ENCODE peak calls at places on chromosomes 5 and 9, in four cellular contexts. T, K, H and M are unnamed samples.

GRCh38 chr9:108551030-108551964 is 304.5 kb downstream of the ACTL7B start:
- DNase-seq in H (peak; percentile 78), K (no peak), T (no peak), M (no peak)

GRCh38 chr5:135323701-135324132 is 75.3 kb downstream of the MACROH2A1 start:
- DNase-seq in T (peak; percentile 41), H (no peak), K (peak; percentile 31), M (no peak)

GRCh38 chr5:54860321-54860720 is 125.1 kb downstream of the ESM1 start:
- DNase-seq in H (peak; percentile 69), K (no peak), T (no peak), M (no peak)

GRCh38 chr5:142259758-142260157 is 65.1 kb downstream of the SPRY4 start:
- DNase-seq in K (no peak), H (no peak), T (no peak), M (no peak)

GRCh38 chr9:10479172-10479571 is 133.6 kb downstream of the PTPRD start:
- DNase-seq in K (no peak), H (no peak), T (no peak), M (no peak)

GRCh38 chr9:129174724-129175514 is 3.1 kb downstream of the IER5L start:
- DNase-seq in T (peak; percentile 95), H (peak; percentile 97), K (peak; percentile 95), M (peak; percentile 85)

GRCh38 chr9:34971146-34971811 is 13.2 kb downstream of the PHF24 start:
- DNase-seq in T (no peak), K (no peak), H (no peak), M (no peak)

GRCh38 chr9:127838375-127839078 is 15.9 kb downstream of the ENG start:
- DNase-seq in H (peak; percentile 94), K (peak; percentile 90), T (peak; percentile 97), M (peak; percentile 41)

GRCh38 chr9:107334103-107334776 is 51.2 kb downstream of the RAD23B start:
- DNase-seq in T (no peak), H (no peak), K (no peak), M (no peak)

GRCh38 chr5:41115281-41115680 is 44.1 kb upstream of the MROH2B start:
- DNase-seq in K (no peak), H (peak; percentile 81), T (no peak), M (no peak)

GRCh38 chr5:54160329-54160728 is 150.0 kb downstream of the ARL15 start:
- DNase-seq in H (no peak), T (no peak), K (no peak), M (no peak)

GRCh38 chr9:15403155-15403554 is 19.5 kb upstream of the SNAPC3 start:
- DNase-seq in H (no peak), T (no peak), K (no peak), M (no peak)

GRCh38 chr9:114016101-114016500 is 62.0 kb downstream of the AMBP start:
- DNase-seq in T (peak; percentile 58), H (no peak), K (peak; percentile 29), M (no peak)

GRCh38 chr9:129836342-129837007 is 1.2 kb downstream of the USP20 start:
- DNase-seq in K (no peak), H (no peak), T (no peak), M (peak; percentile 49)

GRCh38 chr5:88823201-88823600 is 59.8 kb downstream of the MEF2C start:
- DNase-seq in T (no peak), K (no peak), H (no peak), M (no peak)

GRCh38 chr5:88826959-88827585 is 55.9 kb downstream of the MEF2C start:
- DNase-seq in T (no peak), K (no peak), H (peak; percentile 85), M (peak; percentile 45)

GRCh38 chr5:88825782-88826110 is 57.2 kb downstream of the MEF2C start:
- DNase-seq in H (no peak), K (no peak), T (no peak), M (no peak)

GRCh38 chr5:88824141-88824540 is 58.8 kb downstream of the MEF2C start:
- DNase-seq in T (no peak), H (no peak), K (no peak), M (no peak)

DNA sequence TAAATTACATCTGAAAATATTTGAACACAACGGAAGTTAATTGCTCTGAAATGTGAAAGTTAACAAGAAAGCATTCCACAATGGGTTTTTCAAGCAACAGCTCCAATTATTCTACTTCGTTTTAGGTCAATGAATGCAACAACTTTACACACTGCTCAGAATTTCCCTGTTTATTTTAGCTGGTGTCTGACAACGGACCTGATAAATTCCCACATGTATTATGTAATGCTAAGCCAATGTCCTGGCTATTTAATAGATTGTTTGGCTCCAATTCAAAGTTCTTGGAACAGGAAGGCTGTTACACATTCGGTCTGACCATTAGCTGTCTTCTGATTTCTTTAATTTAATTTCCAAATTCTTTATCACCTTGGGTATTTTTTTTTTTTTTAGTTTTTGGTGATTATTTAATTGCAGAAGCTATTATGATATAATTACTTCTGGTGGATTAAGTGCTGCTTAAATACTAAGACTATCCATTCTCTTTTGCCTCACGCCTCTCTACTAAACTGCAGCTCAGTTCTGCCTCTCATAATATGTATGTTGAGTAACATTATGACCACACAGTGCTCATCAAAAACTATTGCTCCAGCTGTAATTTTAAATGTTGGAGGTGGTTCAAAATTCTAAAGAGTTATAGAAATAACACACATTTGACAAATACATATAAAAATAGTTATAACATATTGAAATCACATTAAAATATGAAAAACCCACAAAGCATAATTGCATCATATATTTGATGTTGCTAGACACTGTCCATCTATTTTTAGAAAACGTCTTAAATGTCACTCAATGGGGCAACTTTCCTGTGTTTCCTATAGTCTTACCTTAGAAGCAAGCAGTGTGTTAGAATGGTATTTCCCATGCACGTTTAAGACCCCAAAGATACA is 57.8 kb downstream of the MEF2C start:
- DNase-seq in H (peak; percentile 82), K (no peak), T (no peak), M (no peak)
- H3K4me1 ChIP-seq in H (peaks cover 40% of the 10 kb centered on the region), K (peaks cover 12% of the 10 kb centered on the region), T (peaks cover 3% of the 10 kb centered on the region), M (no peaks in the 10 kb centered on the region)

GRCh38 chr9:96075757-96076156 is 200.3 kb downstream of the ERCC6L2 start:
- DNase-seq in H (no peak), K (no peak), T (no peak), M (no peak)

GRCh38 chr9:96071245-96072124 is 196.0 kb downstream of the ERCC6L2 start:
- DNase-seq in K (no peak), T (no peak), H (peak; percentile 50), M (peak; percentile 31)

GRCh38 chr9:96075111-96075510 is 199.6 kb downstream of the ERCC6L2 start:
- DNase-seq in T (no peak), K (no peak), H (no peak), M (no peak)

GRCh38 chr9:96072930-96073329 is 197.4 kb downstream of the ERCC6L2 start:
- DNase-seq in T (no peak), K (no peak), H (no peak), M (no peak)

DNA sequence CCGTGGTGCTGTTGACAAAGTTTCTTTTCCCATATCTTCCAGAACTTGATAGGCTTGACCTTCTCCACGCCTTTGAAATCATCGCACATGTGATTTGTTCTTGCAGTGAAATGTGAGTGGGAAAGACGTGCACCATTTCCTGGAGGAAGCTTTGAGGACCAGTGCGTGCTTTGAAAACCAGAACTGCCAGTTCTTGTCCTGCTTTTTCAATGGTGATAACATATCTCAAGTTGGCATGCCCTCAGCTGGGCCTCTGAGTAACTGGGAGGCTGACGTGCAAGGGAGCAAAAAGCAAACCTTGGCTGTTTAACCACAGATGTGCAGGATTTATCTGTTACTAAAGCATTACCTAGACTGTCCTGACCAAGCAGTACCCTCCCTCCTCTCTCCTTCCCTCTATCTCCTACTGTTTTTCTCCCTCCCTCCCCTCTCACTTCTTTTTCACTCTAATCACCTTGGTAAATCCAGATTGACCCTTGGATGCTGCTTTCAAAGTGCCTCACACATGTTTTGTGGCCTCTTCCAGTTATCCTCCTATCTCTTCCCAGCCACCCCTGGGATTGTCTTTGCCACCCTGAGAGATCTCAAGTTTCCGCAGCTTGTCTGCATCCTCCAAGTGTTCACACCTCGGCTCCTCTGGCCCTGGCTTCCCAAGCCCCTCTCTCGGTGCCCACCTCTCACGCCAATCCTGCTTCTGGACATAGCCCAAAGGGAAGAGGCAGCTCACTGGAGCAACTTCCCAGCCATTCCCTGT is 198.2 kb downstream of the ERCC6L2 start:
- DNase-seq in K (no peak), H (peak; percentile 36), T (no peak), M (no peak)
- H3K4me1 ChIP-seq in K (peaks cover 4% of the 10 kb centered on the region), H (peaks cover 9% of the 10 kb centered on the region), T (no peaks in the 10 kb centered on the region), M (no peaks in the 10 kb centered on the region)

GRCh38 chr9:109887079-109887478 is 107.1 kb downstream of the PALM2AKAP2 start:
- DNase-seq in K (no peak), T (no peak), H (peak; percentile 52), M (no peak)

GRCh38 chr9:109883623-109884022 is 103.6 kb downstream of the PALM2AKAP2 start:
- DNase-seq in H (no peak), K (no peak), T (no peak), M (no peak)

GRCh38 chr9:109886050-109886449 is 106.1 kb downstream of the PALM2AKAP2 start:
- DNase-seq in T (no peak), K (no peak), H (peak; percentile 72), M (no peak)

GRCh38 chr9:109889456-109889855 is 109.5 kb downstream of the PALM2AKAP2 start:
- DNase-seq in H (no peak), K (no peak), T (no peak), M (no peak)

GRCh38 chr9:109886617-109887016 is 106.6 kb downstream of the PALM2AKAP2 start:
- DNase-seq in K (no peak), T (no peak), H (no peak), M (no peak)
- H3K4me1 ChIP-seq in K (peaks cover 26% of the 10 kb centered on the region), T (no peaks in the 10 kb centered on the region), H (peaks cover 25% of the 10 kb centered on the region), M (no peaks in the 10 kb centered on the region)

GRCh38 chr5:148829734-148830133 is 3.3 kb downstream of the ADRB2 start:
- DNase-seq in T (no peak), K (no peak), H (no peak), M (no peak)
- H3K4me1 ChIP-seq in T (peaks cover 6% of the 10 kb centered on the region), K (peaks cover 11% of the 10 kb centered on the region), H (peaks cover 58% of the 10 kb centered on the region), M (peaks cover 13% of the 10 kb centered on the region)

GRCh38 chr5:62585751-62586150 is 7.1 kb downstream of the LRRC70 start:
- DNase-seq in T (no peak), H (peak; percentile 31), K (no peak), M (no peak)
- H3K4me1 ChIP-seq in T (no peaks in the 10 kb centered on the region), H (peaks cover 3% of the 10 kb centered on the region), K (no peaks in the 10 kb centered on the region), M (no peaks in the 10 kb centered on the region)

DNA sequence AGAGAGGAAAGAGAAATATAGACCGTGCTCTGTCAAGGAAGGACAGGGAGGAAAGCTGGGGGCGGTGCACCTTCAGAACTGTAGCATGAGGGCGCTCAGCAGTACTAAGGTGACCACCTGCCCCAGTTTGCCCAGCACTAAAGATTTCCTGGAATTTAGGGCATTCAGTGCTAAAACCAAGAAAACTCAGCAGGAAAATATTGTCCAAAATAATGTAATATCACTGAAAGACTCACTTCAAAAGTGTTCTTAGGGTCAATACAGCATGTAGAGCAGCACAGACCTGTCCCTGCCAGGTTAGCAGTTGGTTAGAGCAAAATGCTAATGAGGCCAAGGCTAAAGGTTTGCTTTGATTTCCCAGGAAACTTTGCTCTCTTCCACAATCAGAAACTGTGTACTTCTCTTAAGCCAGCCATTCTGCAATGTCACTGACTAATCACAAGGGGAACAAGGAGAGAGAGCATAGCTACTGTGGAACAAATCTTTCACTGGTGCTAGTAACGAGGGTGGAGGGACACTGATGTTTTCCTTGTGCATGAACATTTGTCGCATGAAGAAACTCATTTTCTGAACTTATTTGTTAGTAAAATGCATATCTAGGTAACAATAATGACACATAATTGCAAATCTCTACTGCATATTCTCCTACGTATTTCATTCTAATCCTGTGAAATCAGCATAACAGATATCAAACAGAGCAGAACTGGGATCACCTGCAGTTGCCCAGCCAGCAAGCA is 53.0 kb upstream of the GRAMD2B start:
- DNase-seq in K (no peak), H (no peak), T (no peak), M (peak; percentile 38)
- H3K4me1 ChIP-seq in K (peaks cover 5% of the 10 kb centered on the region), H (peaks cover 8% of the 10 kb centered on the region), T (peaks cover 4% of the 10 kb centered on the region), M (peaks cover 15% of the 10 kb centered on the region)